ENCODE peak calls at places on chromosome 4, in six cellular contexts. One of them, this sample, is unnamed.

GRCh38 chr4:166435449-166435848 is 562.4 kb downstream of the TLL1 start:
- DNase-seq in cardiac fibroblast: peak; percentile 65
- DNase-seq in mesothelial cell of epicardium: no peak
- DNase-seq in right atrium auricular region: no peak
- DNase-seq in cardiac muscle cell: no peak
- DNase-seq in CD8-positive, alpha-beta T cell: no peak
- DNase-seq in this sample: no peak

GRCh38 chr4:2256781-2257191 is 5.1 kb downstream of the MXD4 start:
- DNase-seq in cardiac fibroblast: peak; percentile 42
- DNase-seq in mesothelial cell of epicardium: no peak
- DNase-seq in right atrium auricular region: peak; percentile 68
- DNase-seq in cardiac muscle cell: no peak
- DNase-seq in CD8-positive, alpha-beta T cell: no peak
- DNase-seq in this sample: no peak

GRCh38 chr4:186727149-186727976 is 3.7 kb upstream of the FAT1 start:
- DNase-seq in cardiac fibroblast: no peak
- DNase-seq in mesothelial cell of epicardium: no peak
- DNase-seq in right atrium auricular region: no peak
- DNase-seq in cardiac muscle cell: peak; percentile 31
- DNase-seq in CD8-positive, alpha-beta T cell: no peak
- DNase-seq in this sample: no peak

GRCh38 chr4:68175562-68176155 is 46.0 kb upstream of the TMPRSS11F start:
- DNase-seq in cardiac fibroblast: peak; percentile 71
- DNase-seq in mesothelial cell of epicardium: peak; percentile 49
- DNase-seq in right atrium auricular region: no peak
- DNase-seq in cardiac muscle cell: peak; percentile 70
- DNase-seq in CD8-positive, alpha-beta T cell: no peak
- DNase-seq in this sample: no peak

GRCh38 chr4:87011340-87012034 is 76.7 kb downstream of the AFF1 start:
- DNase-seq in cardiac fibroblast: peak; percentile 90
- DNase-seq in mesothelial cell of epicardium: no peak
- DNase-seq in right atrium auricular region: no peak
- DNase-seq in cardiac muscle cell: peak; percentile 30
- DNase-seq in CD8-positive, alpha-beta T cell: no peak
- DNase-seq in this sample: peak; percentile 58

GRCh38 chr4:77994194-77994721 is 62.9 kb upstream of the FRAS1 start:
- DNase-seq in cardiac fibroblast: peak; percentile 82
- DNase-seq in mesothelial cell of epicardium: peak; percentile 58
- DNase-seq in right atrium auricular region: no peak
- DNase-seq in cardiac muscle cell: peak; percentile 86
- DNase-seq in CD8-positive, alpha-beta T cell: no peak
- DNase-seq in this sample: no peak

GRCh38 chr4:147334478-147334877 is 146.4 kb upstream of the EDNRA start:
- DNase-seq in cardiac fibroblast: peak; percentile 61
- DNase-seq in mesothelial cell of epicardium: no peak
- DNase-seq in right atrium auricular region: no peak
- DNase-seq in cardiac muscle cell: no peak
- DNase-seq in CD8-positive, alpha-beta T cell: no peak
- DNase-seq in this sample: no peak

GRCh38 chr4:114791976-114792375 is 193.4 kb downstream of the UGT8 start:
- DNase-seq in cardiac fibroblast: no peak
- DNase-seq in mesothelial cell of epicardium: no peak
- DNase-seq in right atrium auricular region: no peak
- DNase-seq in cardiac muscle cell: no peak
- DNase-seq in CD8-positive, alpha-beta T cell: no peak
- DNase-seq in this sample: no peak

GRCh38 chr4:152824561-152824960 is 44.8 kb downstream of the ARFIP1 start:
- DNase-seq in cardiac fibroblast: no peak
- DNase-seq in mesothelial cell of epicardium: no peak
- DNase-seq in right atrium auricular region: no peak
- DNase-seq in cardiac muscle cell: no peak
- DNase-seq in CD8-positive, alpha-beta T cell: no peak
- DNase-seq in this sample: no peak

GRCh38 chr4:44670466-44671199 is 7.6 kb upstream of the GUF1 start:
- DNase-seq in cardiac fibroblast: no peak
- DNase-seq in mesothelial cell of epicardium: no peak
- DNase-seq in right atrium auricular region: no peak
- DNase-seq in cardiac muscle cell: no peak
- DNase-seq in CD8-positive, alpha-beta T cell: no peak
- DNase-seq in this sample: no peak

GRCh38 chr4:108702960-108703359 is 52.6 kb downstream of the OSTC start:
- DNase-seq in cardiac fibroblast: no peak
- DNase-seq in mesothelial cell of epicardium: no peak
- DNase-seq in right atrium auricular region: no peak
- DNase-seq in cardiac muscle cell: no peak
- DNase-seq in CD8-positive, alpha-beta T cell: no peak
- DNase-seq in this sample: no peak

GRCh38 chr4:189974056-189974455 is 33.4 kb downstream of the FRG1 start:
- DNase-seq in cardiac fibroblast: no peak
- DNase-seq in mesothelial cell of epicardium: no peak
- DNase-seq in right atrium auricular region: no peak
- DNase-seq in cardiac muscle cell: no peak
- DNase-seq in CD8-positive, alpha-beta T cell: no peak
- DNase-seq in this sample: no peak

GRCh38 chr4:132526652-132527051 is 622.4 kb upstream of the PCDH10 start:
- DNase-seq in cardiac fibroblast: no peak
- DNase-seq in mesothelial cell of epicardium: no peak
- DNase-seq in right atrium auricular region: no peak
- DNase-seq in cardiac muscle cell: no peak
- DNase-seq in CD8-positive, alpha-beta T cell: no peak
- DNase-seq in this sample: no peak

GRCh38 chr4:52250124-52250523 is 199.0 kb downstream of the SPATA18 start:
- DNase-seq in cardiac fibroblast: peak; percentile 39
- DNase-seq in mesothelial cell of epicardium: no peak
- DNase-seq in right atrium auricular region: peak; percentile 61
- DNase-seq in cardiac muscle cell: no peak
- DNase-seq in CD8-positive, alpha-beta T cell: no peak
- DNase-seq in this sample: no peak

GRCh38 chr4:148076964-148077363 is 345.1 kb downstream of the ARHGAP10 start:
- DNase-seq in cardiac fibroblast: no peak
- DNase-seq in mesothelial cell of epicardium: no peak
- DNase-seq in right atrium auricular region: no peak
- DNase-seq in cardiac muscle cell: no peak
- DNase-seq in CD8-positive, alpha-beta T cell: no peak
- DNase-seq in this sample: no peak

DNA sequence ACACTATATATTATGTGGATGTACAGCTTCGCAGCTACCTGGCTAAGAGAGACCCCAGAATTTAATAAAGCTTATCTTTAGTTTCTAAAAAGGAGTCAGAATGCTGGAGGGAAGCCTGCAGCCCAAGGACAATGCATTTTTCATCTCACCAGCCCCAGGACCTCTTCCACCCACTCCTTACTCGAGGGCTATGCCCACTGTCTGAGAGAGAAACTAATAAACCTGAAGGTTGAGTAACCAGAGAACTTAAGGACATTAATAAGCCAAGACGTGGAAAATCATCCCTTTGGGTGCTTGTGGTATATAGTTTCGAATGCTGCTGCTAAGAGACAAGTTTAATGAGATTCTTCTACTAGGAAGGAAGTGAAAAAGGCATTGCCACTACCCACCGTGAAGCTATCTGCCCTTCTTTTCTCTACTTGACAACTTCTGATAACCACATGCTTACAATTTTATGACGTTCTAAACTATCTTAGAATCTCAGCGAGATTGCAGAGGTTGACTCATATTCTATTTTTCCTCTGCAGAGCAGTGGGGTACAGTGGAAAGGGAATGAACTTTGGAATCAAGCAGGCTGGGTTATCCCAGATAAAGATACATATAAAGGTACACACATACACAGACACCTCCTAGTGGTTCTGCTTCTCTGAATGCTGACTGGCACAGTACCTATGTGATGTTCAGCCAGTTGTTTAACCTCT is 3.3 kb downstream of the RELL1 start:
- DNase-seq in cardiac fibroblast: no peak
- DNase-seq in mesothelial cell of epicardium: no peak
- DNase-seq in right atrium auricular region: no peak
- DNase-seq in cardiac muscle cell: no peak
- DNase-seq in CD8-positive, alpha-beta T cell: no peak
- DNase-seq in this sample: no peak
- TF ChIP-seq CTCF in cardiac fibroblast: no peak
- TF ChIP-seq CTCF in mesothelial cell of epicardium: no peak
- TF ChIP-seq CTCF in right atrium auricular region: no peak
- TF ChIP-seq CTCF in cardiac muscle cell: peak; percentile 6
- TF ChIP-seq CTCF in CD8-positive, alpha-beta T cell: no peak
- TF ChIP-seq CTCF in this sample: no peak

GRCh38 chr4:127788517-127788916 is 6.4 kb downstream of the HSPA4L start:
- DNase-seq in cardiac fibroblast: no peak
- DNase-seq in mesothelial cell of epicardium: no peak
- DNase-seq in right atrium auricular region: no peak
- DNase-seq in cardiac muscle cell: no peak
- DNase-seq in CD8-positive, alpha-beta T cell: no peak
- DNase-seq in this sample: no peak
- TF ChIP-seq CTCF in cardiac fibroblast: peak; percentile 16
- TF ChIP-seq CTCF in mesothelial cell of epicardium: no peak
- TF ChIP-seq CTCF in right atrium auricular region: no peak
- TF ChIP-seq CTCF in cardiac muscle cell: no peak
- TF ChIP-seq CTCF in CD8-positive, alpha-beta T cell: no peak
- TF ChIP-seq CTCF in this sample: no peak

DNA sequence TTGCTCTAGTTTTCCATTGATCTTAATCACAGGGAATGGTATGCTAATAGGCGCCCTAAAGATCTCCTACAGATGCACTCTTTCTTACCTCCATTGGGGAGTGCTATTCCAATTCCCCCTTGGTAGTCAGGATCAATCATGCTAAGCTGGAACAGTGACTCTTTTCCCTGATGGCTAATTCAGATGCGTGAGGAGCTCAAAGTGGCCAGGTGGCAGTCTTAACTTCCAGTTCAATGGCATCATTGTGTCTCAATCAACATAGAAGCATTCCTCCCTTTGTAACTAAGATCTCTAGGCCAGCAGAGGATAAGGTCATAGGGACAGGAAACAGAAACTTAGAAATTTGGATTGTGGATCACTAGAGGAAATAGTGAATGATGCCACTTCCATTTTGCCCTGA is 216.8 kb downstream of the GRID2 start:
- DNase-seq in cardiac fibroblast: no peak
- DNase-seq in mesothelial cell of epicardium: no peak
- DNase-seq in right atrium auricular region: no peak
- DNase-seq in cardiac muscle cell: no peak
- DNase-seq in CD8-positive, alpha-beta T cell: no peak
- DNase-seq in this sample: no peak
- TF ChIP-seq CTCF in cardiac fibroblast: no peak
- TF ChIP-seq CTCF in mesothelial cell of epicardium: no peak
- TF ChIP-seq CTCF in right atrium auricular region: no peak
- TF ChIP-seq CTCF in cardiac muscle cell: no peak
- TF ChIP-seq CTCF in CD8-positive, alpha-beta T cell: no peak
- TF ChIP-seq CTCF in this sample: no peak

DNA sequence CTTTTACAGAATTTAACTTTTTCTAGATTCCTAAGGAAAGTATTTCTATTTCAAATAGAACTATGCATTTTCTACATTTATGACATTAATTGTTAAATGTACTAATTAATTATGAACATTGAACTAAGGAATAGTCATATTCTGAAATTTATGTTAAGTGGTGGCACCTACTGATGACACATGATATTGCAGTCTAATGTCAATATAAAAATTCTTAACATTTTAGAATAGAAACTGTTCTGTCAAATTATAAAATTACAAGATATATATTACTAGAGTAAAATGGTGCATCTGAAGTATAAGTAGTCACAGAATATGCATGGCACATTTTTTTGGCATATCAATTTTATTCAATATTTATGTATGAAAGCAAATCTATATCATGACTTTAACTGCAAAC is 40.2 kb upstream of the NDNF start:
- DNase-seq in cardiac fibroblast: no peak
- DNase-seq in mesothelial cell of epicardium: no peak
- DNase-seq in right atrium auricular region: no peak
- DNase-seq in cardiac muscle cell: no peak
- DNase-seq in CD8-positive, alpha-beta T cell: no peak
- DNase-seq in this sample: no peak
- TF ChIP-seq CTCF in cardiac fibroblast: peak; percentile 39
- TF ChIP-seq CTCF in mesothelial cell of epicardium: peak; percentile 72
- TF ChIP-seq CTCF in right atrium auricular region: no peak
- TF ChIP-seq CTCF in cardiac muscle cell: peak; percentile 43
- TF ChIP-seq CTCF in CD8-positive, alpha-beta T cell: peak; percentile 73
- TF ChIP-seq CTCF in this sample: peak; percentile 75

This sample was measured in CD14-positive monocyte.